ENCODE peak calls at places on chromosomes 6 and 20, in six cellular contexts. H is body of pancreas; C is activated naive CD8-positive, alpha-beta T cell treated with anti-CD3 and anti-CD28 coated beads, Interleukin-2, amount 50 U/mL, for 24 hours; T is HT-29; E is stimulated activated CD8-positive, alpha-beta memory T cell treated with anti-CD3 and anti-CD28 coated beads, Interleukin-7, amount 100 ng/mL, for 24 hours; W is MV-4-11. Q is an unnamed sample.

GRCh38 chr6:27138837-27139752 is 108.4 kb upstream of the PRSS16 start:
- DNase-seq in W (peak), C (peak), E (no peak), T (no peak), H (no peak), Q (no peak)

GRCh38 chr20:63360850-63361497 is at the start of gene CHRNA4:
- DNase-seq in W (no peak), C (no peak), T (no peak), H (no peak), E (no peak), Q (no peak)

GRCh38 chr6:63634630-63635029 is 972 bp upstream of the PHF3 start:
- DNase-seq in C (no peak), W (peak), H (no peak), E (no peak), T (no peak), Q (no peak)

GRCh38 chr20:41483553-41483930 is 116.9 kb upstream of the EMILIN3 start:
- DNase-seq in T (no peak), W (no peak), C (no peak), H (no peak), E (no peak), Q (peak)

GRCh38 chr6:31271641-31272357 is at the start of gene HLA-C:
- DNase-seq in E (peak), W (peak), H (peak), T (peak), C (peak), Q (peak)

GRCh38 chr6:81166770-81167169 is 585.7 kb downstream of the TENT5A start:
- DNase-seq in C (no peak), W (no peak), E (no peak), H (no peak), T (no peak), Q (no peak)

GRCh38 chr6:26273673-26274595 is 91.1 kb upstream of the BTN3A2 start:
- DNase-seq in H (no peak), W (peak), C (no peak), E (no peak), T (no peak), Q (no peak)

GRCh38 chr20:50032955-50033666 is 50.3 kb downstream of the SNAI1 start:
- DNase-seq in C (no peak), H (no peak), T (no peak), E (no peak), W (no peak), Q (no peak)

GRCh38 chr20:59948828-59949720 is 8.9 kb downstream of the FAM217B start:
- DNase-seq in T (peak), C (no peak), W (peak), E (no peak), H (no peak), Q (peak)

GRCh38 chr6:10343320-10343719 is 71.6 kb downstream of the TFAP2A start:
- DNase-seq in E (no peak), W (peak), C (no peak), H (no peak), T (no peak), Q (no peak)

GRCh38 chr6:98834060-98835031 is at the start of gene POU3F2:
- DNase-seq in H (peak), C (peak), T (no peak), W (no peak), E (peak), Q (peak)

GRCh38 chr20:4956200-4956810 is 45.0 kb downstream of the SLC23A2 start:
- DNase-seq in W (peak), H (no peak), T (peak), C (no peak), E (no peak), Q (peak)

GRCh38 chr20:10367425-10367920 is 66.5 kb downstream of the MKKS start:
- DNase-seq in C (no peak), W (no peak), T (no peak), E (no peak), H (no peak), Q (no peak)

GRCh38 chr6:88785478-88785877 is 177.9 kb downstream of the RNGTT start:
- DNase-seq in C (no peak), W (no peak), T (no peak), E (no peak), H (no peak), Q (no peak)